ENCODE peak calls at places on chromosomes 3 and 15, in six cellular contexts. C, Z, T, M, I and O are unnamed samples.

GRCh38 chr15:63718590-63719035 is 115.1 kb downstream of the HERC1 start:
- DNase-seq in C (no peak), I (no peak), M (no peak), T (no peak), Z (no peak), O (no peak)

GRCh38 chr3:152195206-152195605 is 73.5 kb upstream of the MBNL1 start:
- DNase-seq in C (no peak), Z (no peak), T (no peak), M (no peak), I (no peak), O (no peak)

GRCh38 chr15:78355185-78355584 is 15.0 kb downstream of the CRABP1 start:
- DNase-seq in C (no peak), I (no peak), Z (no peak), T (no peak), M (no peak), O (no peak)

GRCh38 chr15:40085225-40085624 is 23.5 kb downstream of the BMF start:
- DNase-seq in M (no peak), T (no peak), I (no peak), C (no peak), Z (no peak), O (no peak)

GRCh38 chr3:131658115-131658514 is 155.3 kb upstream of the MRPL3 start:
- DNase-seq in C (no peak), Z (no peak), I (no peak), M (no peak), T (no peak), O (no peak)

GRCh38 chr3:166405465-166405864 is 568.2 kb upstream of the BCHE start:
- DNase-seq in I (no peak), Z (no peak), C (no peak), M (no peak), T (no peak), O (no peak)

GRCh38 chr15:62521396-62521795 is 356.3 kb upstream of the C2CD4B start:
- DNase-seq in Z (no peak), I (no peak), M (no peak), C (no peak), T (peak), O (no peak)

GRCh38 chr15:90425726-90426346 is 37.8 kb downstream of the IQGAP1 start:
- DNase-seq in T (peak), C (no peak), Z (no peak), M (no peak), I (no peak), O (no peak)

GRCh38 chr3:176919836-176920760 is 277.2 kb downstream of the TBL1XR1 start:
- DNase-seq in T (no peak), M (no peak), C (no peak), Z (no peak), I (no peak), O (no peak)

GRCh38 chr3:42517143-42517542 is 14.7 kb downstream of the VIPR1 start:
- DNase-seq in T (no peak), I (no peak), M (no peak), Z (no peak), C (no peak), O (no peak)

GRCh38 chr15:99148851-99149276 is 44.0 kb downstream of the SYNM start:
- DNase-seq in M (no peak), Z (no peak), C (no peak), I (no peak), T (peak), O (no peak)

GRCh38 chr15:85339976-85340665 is 40.3 kb upstream of the AKAP13 start:
- DNase-seq in I (no peak), M (no peak), T (no peak), C (no peak), Z (no peak), O (no peak)

GRCh38 chr3:179991877-179992276 is 44.9 kb downstream of the PEX5L start:
- DNase-seq in I (no peak), Z (no peak), M (no peak), C (no peak), T (no peak), O (no peak)

GRCh38 chr3:141894524-141895176 is 18.2 kb downstream of the ATP1B3 start:
- DNase-seq in T (no peak), Z (no peak), I (no peak), C (no peak), M (no peak), O (no peak)

GRCh38 chr3:12049675-12050074 is 45.5 kb downstream of the SYN2 start:
- DNase-seq in T (no peak), C (no peak), M (no peak), I (no peak), Z (no peak), O (no peak)

GRCh38 chr3:32821686-32822296 is 4.0 kb downstream of the TRIM71 start:
- DNase-seq in T (peak), C (no peak), I (no peak), M (no peak), Z (no peak), O (no peak)

GRCh38 chr15:55555089-55555488 is 33.1 kb downstream of the PYGO1 start:
- DNase-seq in Z (no peak), I (no peak), T (no peak), C (no peak), M (no peak), O (no peak)

GRCh38 chr3:64691051-64691450 is 3.3 kb upstream of the ADAMTS9 start:
- DNase-seq in I (peak), M (no peak), C (no peak), Z (peak), T (no peak), O (no peak)

GRCh38 chr15:75348563-75349350 is 1.9 kb downstream of the NEIL1 start:
- DNase-seq in M (no peak), C (no peak), Z (no peak), T (peak), I (no peak), O (no peak)

GRCh38 chr15:70794596-70795310 is 31.4 kb upstream of the UACA start:
- DNase-seq in M (no peak), I (no peak), T (no peak), Z (no peak), C (no peak), O (no peak)

GRCh38 chr3:60025071-60026055 is 975.5 kb upstream of the CFAP20DC start:
- DNase-seq in M (no peak), Z (no peak), T (no peak), C (no peak), I (no peak), O (no peak)

GRCh38 chr3:97764186-97765055 is at the start of gene ARL6:
- DNase-seq in T (peak), C (peak), Z (peak), M (peak), I (peak), O (peak)
- TF ChIP-seq CTCF in T (peak), C (no peak), Z (no peak), M (no peak), I (no peak), O (peak)

DNA sequence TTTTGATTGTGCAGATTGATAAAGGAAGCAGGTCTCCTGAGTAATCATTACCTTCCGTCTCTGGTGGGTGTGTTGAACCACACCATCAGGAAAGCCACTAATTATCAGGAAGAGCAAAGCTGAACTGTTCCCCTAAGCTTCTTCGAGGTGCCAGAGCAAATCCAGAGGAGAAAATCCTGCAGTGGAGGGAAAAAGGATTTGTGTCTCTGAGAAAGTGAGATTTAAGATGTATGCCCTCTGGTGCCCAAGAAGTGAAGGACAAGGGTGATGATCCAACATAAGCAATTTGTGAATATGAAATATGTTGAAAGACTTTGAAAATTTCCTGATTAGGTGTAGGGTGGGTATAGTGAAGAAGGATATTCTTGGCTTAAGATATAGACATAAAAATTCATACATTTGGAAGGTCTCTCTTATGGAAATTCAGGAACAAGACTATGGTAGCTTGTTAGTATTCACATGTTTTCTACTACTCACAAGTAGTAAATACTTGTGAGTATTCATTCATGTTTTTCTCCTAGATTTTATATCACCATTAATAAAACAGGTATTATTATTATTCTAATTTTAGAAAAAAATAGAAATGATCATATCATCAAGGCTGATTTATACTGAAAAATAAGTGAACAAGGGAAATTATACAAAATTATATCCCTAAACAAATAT is 34.8 kb downstream of the COMMD2 start:
- DNase-seq in I (peak), C (no peak), M (peak), Z (peak), T (peak), O (no peak)
- TF ChIP-seq CTCF in I (peak), C (peak), M (peak), Z (peak), T (peak), O (peak)

GRCh38 chr3:196323723-196324122 is 5.7 kb upstream of the DYNLT2B start:
- DNase-seq in C (no peak), I (no peak), M (no peak), Z (peak), T (peak), O (no peak)
- TF ChIP-seq CTCF in C (peak), I (no peak), M (no peak), Z (peak), T (peak), O (no peak)

GRCh38 chr3:71546781-71547180 is 36.7 kb downstream of the FOXP1 start:
- DNase-seq in Z (no peak), T (no peak), C (no peak), I (no peak), M (no peak), O (no peak)

GRCh38 chr3:71541313-71541712 is 42.2 kb downstream of the FOXP1 start:
- DNase-seq in M (no peak), I (no peak), Z (no peak), T (no peak), C (no peak), O (no peak)

GRCh38 chr3:71545330-71545729 is 38.2 kb downstream of the FOXP1 start:
- DNase-seq in Z (no peak), T (no peak), C (no peak), I (no peak), M (no peak), O (no peak)

GRCh38 chr3:71542548-71543370 is 40.8 kb downstream of the FOXP1 start:
- DNase-seq in C (no peak), M (peak), I (peak), Z (peak), T (no peak), O (no peak)

GRCh38 chr3:71543371-71544016 is 40.0 kb downstream of the FOXP1 start:
- DNase-seq in M (peak), I (no peak), C (no peak), T (no peak), Z (no peak), O (no peak)
- TF ChIP-seq CTCF in M (no peak), I (no peak), C (no peak), T (no peak), Z (no peak), O (no peak)

DNA sequence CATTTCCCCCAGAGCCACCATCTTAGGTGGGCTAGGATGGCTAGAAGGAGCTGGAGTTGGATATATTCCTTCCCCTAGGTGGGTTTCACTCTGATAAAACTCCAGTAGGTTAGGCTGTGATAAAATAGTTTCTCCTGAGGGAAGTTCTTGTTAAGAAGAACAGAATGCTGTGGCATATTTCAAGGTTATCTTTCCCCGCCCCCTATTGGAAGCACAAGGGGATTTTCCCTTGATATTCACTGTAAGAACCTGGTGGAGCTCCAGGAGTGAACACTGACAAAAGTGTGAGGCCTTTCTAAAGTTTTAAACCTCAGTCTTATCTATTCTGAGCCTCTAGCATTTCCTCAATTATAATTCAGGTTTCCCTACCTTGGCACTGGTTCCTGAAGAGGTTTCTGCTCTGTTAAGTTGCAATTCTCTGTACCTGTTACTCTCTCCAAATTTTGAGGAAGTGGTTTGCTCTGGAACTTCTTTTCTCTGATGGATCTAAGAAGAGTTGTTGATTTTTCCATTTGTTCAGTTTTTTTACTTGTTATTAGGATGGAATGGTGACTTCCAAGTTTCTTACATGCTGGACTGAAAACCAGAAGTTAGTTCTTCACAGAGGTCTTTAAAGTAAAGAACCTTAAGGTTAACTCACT is 113.5 kb downstream of the GMPS start:
- DNase-seq in C (no peak), I (no peak), Z (no peak), M (no peak), T (no peak), O (no peak)
- TF ChIP-seq CTCF in C (no peak), I (no peak), Z (no peak), M (no peak), T (peak), O (no peak)

DNA sequence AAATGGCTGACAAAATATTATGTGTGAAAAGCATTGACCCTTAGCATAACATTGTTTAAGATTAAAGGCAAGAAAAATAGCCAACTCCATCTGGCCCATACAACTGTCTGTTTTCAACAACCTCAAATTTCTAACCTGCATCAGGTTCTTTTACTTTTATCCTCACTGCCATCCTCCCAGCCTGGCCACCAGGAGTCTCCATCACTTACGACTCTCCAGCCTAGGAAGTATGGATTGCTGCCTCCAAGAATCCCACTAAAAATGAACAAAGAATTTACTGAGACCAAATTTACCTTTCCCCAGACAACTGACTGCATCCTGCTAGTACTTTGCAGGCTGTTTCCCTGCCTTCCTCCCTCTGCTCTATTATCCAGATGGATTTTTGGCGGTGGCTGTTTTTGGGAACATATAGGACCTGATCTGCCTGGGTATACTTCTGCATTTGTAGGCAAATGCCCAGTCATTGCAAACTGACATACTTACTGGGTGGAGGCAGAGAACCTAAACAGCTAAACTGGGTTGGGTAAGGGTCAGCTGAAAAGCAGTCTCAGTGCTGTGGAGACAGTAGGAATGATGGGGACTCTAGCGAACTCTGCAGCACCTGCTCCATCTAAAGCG is 144.2 kb downstream of the GHSR start:
- DNase-seq in I (no peak), Z (no peak), T (no peak), C (no peak), M (no peak), O (no peak)
- TF ChIP-seq CTCF in I (no peak), Z (no peak), T (peak), C (no peak), M (no peak), O (no peak)

GRCh38 chr15:33735637-33736247 is 232.6 kb upstream of the CHRM5 start:
- DNase-seq in I (no peak), T (peak), M (peak), C (no peak), Z (no peak), O (no peak)
- TF ChIP-seq CTCF in I (no peak), T (peak), M (peak), C (peak), Z (peak), O (peak)

DNA sequence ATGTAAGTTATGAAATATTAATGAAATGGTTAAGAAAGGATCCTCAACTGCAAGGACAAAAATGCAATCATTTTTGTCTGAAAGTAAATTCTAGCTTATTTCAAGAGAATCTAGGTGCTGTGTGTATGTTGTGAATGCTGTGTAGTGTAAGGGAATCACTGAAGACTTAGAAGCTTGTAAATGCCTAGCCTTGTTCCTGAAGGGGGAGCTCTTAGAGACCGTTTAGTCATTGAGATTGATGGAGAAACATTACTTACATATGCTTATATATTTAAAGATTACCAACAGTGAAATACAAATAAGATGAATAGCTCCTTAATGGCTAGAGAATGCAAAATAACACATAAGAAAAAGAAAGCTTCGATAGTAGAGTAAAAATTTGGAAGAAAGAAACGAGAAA is 67.9 kb downstream of the CNTN4 start:
- DNase-seq in M (no peak), C (no peak), I (no peak), T (no peak), Z (no peak), O (no peak)
- TF ChIP-seq CTCF in M (no peak), C (no peak), I (no peak), T (peak), Z (peak), O (no peak)